ENCODE peak calls at places on chromosomes 3 and 15, in four cellular contexts. R, I, Y and X are unnamed samples.

GRCh38 chr3:71817262-71817661 is 32.3 kb upstream of the PROK2 start:
- DNase-seq in R (no peak), I (no peak), Y (no peak), X (no peak)

GRCh38 chr15:36807134-36807764 is 227.8 kb downstream of the CDIN1 start:
- DNase-seq in R (peak; percentile 60), I (no peak), Y (no peak), X (no peak)

GRCh38 chr15:63306480-63307073 is 29.2 kb downstream of the APH1B start:
- DNase-seq in R (no peak), I (no peak), Y (no peak), X (no peak)

GRCh38 chr15:62994975-62995730 is 47.4 kb upstream of the TPM1 start:
- DNase-seq in R (no peak), I (no peak), Y (no peak), X (peak; percentile 63)

GRCh38 chr3:107753494-107753893 is 230.7 kb downstream of the BBX start:
- DNase-seq in R (peak; percentile 45), I (no peak), Y (no peak), X (no peak)

GRCh38 chr15:70974004-70974832 is 81.6 kb downstream of the LRRC49 start:
- DNase-seq in R (peak; percentile 86), I (no peak), Y (no peak), X (peak; percentile 25)

GRCh38 chr3:64575211-64575844 is 112.5 kb downstream of the ADAMTS9 start:
- DNase-seq in R (peak; percentile 16), I (no peak), Y (no peak), X (no peak)

GRCh38 chr3:70090322-70090913 is 90.9 kb downstream of the SAMMSON start:
- DNase-seq in R (peak; percentile 49), I (no peak), Y (no peak), X (peak; percentile 0)

GRCh38 chr3:183710231-183710630 is 12.6 kb downstream of the YEATS2 start:
- DNase-seq in R (no peak), I (no peak), Y (no peak), X (no peak)

GRCh38 chr3:129358177-129359101 is 70.0 kb downstream of the EFCAB12 start:
- DNase-seq in R (no peak), I (no peak), Y (no peak), X (no peak)

GRCh38 chr15:89301304-89302089 is 33.1 kb downstream of the POLG start:
- DNase-seq in R (no peak), I (no peak), Y (no peak), X (no peak)

GRCh38 chr3:16837602-16838001 is 47.2 kb upstream of the PLCL2 start:
- DNase-seq in R (no peak), I (peak; percentile 31), Y (no peak), X (no peak)

GRCh38 chr3:105719791-105720190 is 149.0 kb downstream of the CBLB start:
- DNase-seq in R (no peak), I (no peak), Y (no peak), X (no peak)
- H3K4me3 ChIP-seq in R (no peak overlapping the region), I (no peak overlapping the region), Y (no peak overlapping the region), X (no peak overlapping the region)

GRCh38 chr3:13570391-13571194 is 21.7 kb downstream of the FBLN2 start:
- DNase-seq in R (no peak), I (no peak), Y (no peak), X (no peak)
- H3K4me3 ChIP-seq in R (no peak overlapping the region), I (no peak overlapping the region), Y (no peak overlapping the region), X (no peak overlapping the region)

GRCh38 chr3:171700653-171701052 is 109.6 kb downstream of the PLD1 start:
- DNase-seq in R (peak; percentile 49), I (no peak), Y (no peak), X (peak; percentile 5)
- H3K4me3 ChIP-seq in R (no peak overlapping the region), I (no peak overlapping the region), Y (no peak overlapping the region), X (no peak overlapping the region)

GRCh38 chr3:66153961-66154923 is 66.6 kb upstream of the SLC25A26 start:
- DNase-seq in R (peak; percentile 62), I (peak; percentile 21), Y (no peak), X (no peak)
- H3K4me3 ChIP-seq in R (peak overlapping the region; percentile 61), I (peak overlapping the region; percentile 41), Y (peak overlapping the region; percentile 49), X (peak overlapping the region; percentile 45)

DNA sequence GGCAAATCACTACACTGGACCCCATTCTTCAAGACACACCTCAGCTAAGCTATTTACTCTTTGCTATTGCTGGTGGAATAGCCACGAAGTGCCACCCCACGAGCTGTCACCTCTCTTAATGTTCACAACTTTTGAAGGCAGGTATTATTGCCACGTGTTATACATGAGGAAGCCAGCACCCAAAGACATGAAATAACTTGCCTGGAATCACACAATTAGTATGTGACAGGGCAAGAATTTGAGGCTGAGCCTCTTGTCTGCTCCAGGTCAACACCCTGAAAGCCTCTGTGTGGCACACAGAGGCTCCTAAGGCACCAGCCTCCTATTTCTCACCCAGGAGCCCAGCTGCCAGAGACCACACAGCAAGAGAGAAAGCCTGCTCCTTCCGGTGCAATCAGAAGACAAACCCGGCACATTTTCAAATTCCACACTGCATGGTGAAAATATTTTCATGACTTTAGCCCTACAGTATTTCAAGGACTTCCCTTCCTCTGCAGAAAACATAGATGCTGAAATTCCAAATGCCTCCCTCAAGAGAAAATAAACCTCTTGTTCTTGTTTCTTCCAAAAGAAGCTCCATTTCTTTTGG is 84.9 kb upstream of the THBS1 start:
- DNase-seq in R (peak; percentile 48), I (no peak), Y (no peak), X (no peak)
- H3K4me3 ChIP-seq in R (no peak overlapping the region), I (no peak overlapping the region), Y (no peak overlapping the region), X (no peak overlapping the region)